ENCODE peak calls at places on chromosome 10, in seven cellular contexts. One of them, this sample, is unnamed.

GRCh38 chr10:16995867-16996529 is 133.6 kb downstream of the CUBN start:
- DNase-seq in kidney: no peak
- DNase-seq in GM12865: no peak
- DNase-seq in suprapubic skin: no peak
- DNase-seq in OCI-LY7: no peak
- DNase-seq in esophagus muscularis mucosa: no peak
- DNase-seq in fibroblast of lung: peak
- DNase-seq in this sample: no peak

GRCh38 chr10:86007171-86007570 is 359.4 kb downstream of the GRID1 start:
- DNase-seq in GM12865: no peak
- DNase-seq in kidney: no peak
- DNase-seq in esophagus muscularis mucosa: no peak
- DNase-seq in fibroblast of lung: no peak
- DNase-seq in OCI-LY7: no peak
- DNase-seq in suprapubic skin: no peak
- DNase-seq in this sample: peak

GRCh38 chr10:124097883-124098282 is 4.5 kb upstream of the CHST15 start:
- DNase-seq in fibroblast of lung: no peak
- DNase-seq in esophagus muscularis mucosa: no peak
- DNase-seq in OCI-LY7: no peak
- DNase-seq in GM12865: no peak
- DNase-seq in kidney: no peak
- DNase-seq in suprapubic skin: no peak
- DNase-seq in this sample: no peak

GRCh38 chr10:98339790-98340189 is 71.8 kb upstream of the LOXL4 start:
- DNase-seq in esophagus muscularis mucosa: no peak
- DNase-seq in GM12865: peak
- DNase-seq in kidney: no peak
- DNase-seq in OCI-LY7: peak
- DNase-seq in suprapubic skin: no peak
- DNase-seq in fibroblast of lung: no peak
- DNase-seq in this sample: no peak

GRCh38 chr10:125266541-125266940 is 106.2 kb upstream of the CTBP2 start:
- DNase-seq in esophagus muscularis mucosa: no peak
- DNase-seq in kidney: no peak
- DNase-seq in OCI-LY7: no peak
- DNase-seq in suprapubic skin: no peak
- DNase-seq in fibroblast of lung: no peak
- DNase-seq in GM12865: no peak
- DNase-seq in this sample: no peak

GRCh38 chr10:4825868-4826787 is at the start of gene AKR1E2:
- DNase-seq in kidney: peak
- DNase-seq in OCI-LY7: no peak
- DNase-seq in fibroblast of lung: peak
- DNase-seq in GM12865: no peak
- DNase-seq in esophagus muscularis mucosa: peak
- DNase-seq in suprapubic skin: peak
- DNase-seq in this sample: peak

GRCh38 chr10:129744134-129744895 is 219.8 kb downstream of the EBF3 start:
- DNase-seq in esophagus muscularis mucosa: peak
- DNase-seq in fibroblast of lung: no peak
- DNase-seq in suprapubic skin: peak
- DNase-seq in OCI-LY7: no peak
- DNase-seq in kidney: peak
- DNase-seq in GM12865: no peak
- DNase-seq in this sample: peak

GRCh38 chr10:17326377-17326776 is 98.3 kb downstream of the VIM start:
- DNase-seq in kidney: no peak
- DNase-seq in fibroblast of lung: no peak
- DNase-seq in OCI-LY7: no peak
- DNase-seq in esophagus muscularis mucosa: no peak
- DNase-seq in suprapubic skin: no peak
- DNase-seq in GM12865: no peak
- DNase-seq in this sample: no peak

GRCh38 chr10:71433983-71434744 is 37.4 kb downstream of the CDH23 start:
- DNase-seq in fibroblast of lung: no peak
- DNase-seq in kidney: no peak
- DNase-seq in suprapubic skin: peak
- DNase-seq in OCI-LY7: no peak
- DNase-seq in GM12865: no peak
- DNase-seq in esophagus muscularis mucosa: no peak
- DNase-seq in this sample: peak

GRCh38 chr10:130371156-130371555 is 235.0 kb downstream of the GLRX3 start:
- DNase-seq in OCI-LY7: no peak
- DNase-seq in kidney: peak
- DNase-seq in suprapubic skin: peak
- DNase-seq in GM12865: no peak
- DNase-seq in fibroblast of lung: no peak
- DNase-seq in esophagus muscularis mucosa: no peak
- DNase-seq in this sample: no peak

GRCh38 chr10:126080879-126081331 is 184.5 kb downstream of the FANK1 start:
- DNase-seq in fibroblast of lung: peak
- DNase-seq in OCI-LY7: no peak
- DNase-seq in esophagus muscularis mucosa: no peak
- DNase-seq in GM12865: no peak
- DNase-seq in suprapubic skin: no peak
- DNase-seq in kidney: no peak
- DNase-seq in this sample: no peak

GRCh38 chr10:73232887-73233286 is 14.2 kb downstream of the DNAJC9 start:
- DNase-seq in fibroblast of lung: no peak
- DNase-seq in esophagus muscularis mucosa: no peak
- DNase-seq in suprapubic skin: no peak
- DNase-seq in GM12865: no peak
- DNase-seq in kidney: no peak
- DNase-seq in OCI-LY7: no peak
- DNase-seq in this sample: no peak

GRCh38 chr10:71621263-71621751 is 98.3 kb downstream of the C10orf105 start:
- DNase-seq in fibroblast of lung: no peak
- DNase-seq in OCI-LY7: peak
- DNase-seq in esophagus muscularis mucosa: no peak
- DNase-seq in GM12865: no peak
- DNase-seq in suprapubic skin: no peak
- DNase-seq in kidney: no peak
- DNase-seq in this sample: no peak

GRCh38 chr10:93080350-93081046 is 6.8 kb downstream of the CYP26A1 start:
- DNase-seq in GM12865: peak
- DNase-seq in esophagus muscularis mucosa: peak
- DNase-seq in OCI-LY7: peak
- DNase-seq in kidney: no peak
- DNase-seq in suprapubic skin: no peak
- DNase-seq in fibroblast of lung: peak
- DNase-seq in this sample: peak

GRCh38 chr10:5581670-5582566 is 57.2 kb downstream of the CALML3 start:
- DNase-seq in suprapubic skin: no peak
- DNase-seq in fibroblast of lung: no peak
- DNase-seq in OCI-LY7: peak
- DNase-seq in GM12865: peak
- DNase-seq in esophagus muscularis mucosa: no peak
- DNase-seq in kidney: peak
- DNase-seq in this sample: no peak

GRCh38 chr10:106707657-106708056 is 456.8 kb downstream of the SORCS1 start:
- DNase-seq in fibroblast of lung: no peak
- DNase-seq in OCI-LY7: no peak
- DNase-seq in kidney: no peak
- DNase-seq in GM12865: no peak
- DNase-seq in esophagus muscularis mucosa: no peak
- DNase-seq in suprapubic skin: no peak
- DNase-seq in this sample: no peak

GRCh38 chr10:62726142-62726541 is 78.4 kb upstream of the ADO start:
- DNase-seq in esophagus muscularis mucosa: no peak
- DNase-seq in kidney: no peak
- DNase-seq in fibroblast of lung: peak
- DNase-seq in OCI-LY7: no peak
- DNase-seq in suprapubic skin: no peak
- DNase-seq in GM12865: peak
- DNase-seq in this sample: no peak

GRCh38 chr10:6297951-6298381 is 95.2 kb downstream of the PFKFB3 start:
- DNase-seq in fibroblast of lung: peak
- DNase-seq in esophagus muscularis mucosa: no peak
- DNase-seq in GM12865: no peak
- DNase-seq in kidney: no peak
- DNase-seq in OCI-LY7: no peak
- DNase-seq in suprapubic skin: no peak
- DNase-seq in this sample: no peak

GRCh38 chr10:16408379-16408778 is 28.4 kb upstream of the PTER start:
- DNase-seq in GM12865: no peak
- DNase-seq in esophagus muscularis mucosa: no peak
- DNase-seq in OCI-LY7: no peak
- DNase-seq in suprapubic skin: no peak
- DNase-seq in fibroblast of lung: no peak
- DNase-seq in kidney: no peak
- DNase-seq in this sample: no peak

GRCh38 chr10:71455035-71455434 is 58.3 kb downstream of the CDH23 start:
- DNase-seq in OCI-LY7: no peak
- DNase-seq in GM12865: no peak
- DNase-seq in suprapubic skin: no peak
- DNase-seq in kidney: no peak
- DNase-seq in esophagus muscularis mucosa: no peak
- DNase-seq in fibroblast of lung: no peak
- DNase-seq in this sample: no peak

GRCh38 chr10:43127447-43127846 is 10.8 kb upstream of the CSGALNACT2 start:
- DNase-seq in fibroblast of lung: peak
- DNase-seq in esophagus muscularis mucosa: peak
- DNase-seq in OCI-LY7: no peak
- DNase-seq in kidney: no peak
- DNase-seq in suprapubic skin: no peak
- DNase-seq in GM12865: no peak
- DNase-seq in this sample: peak

DNA sequence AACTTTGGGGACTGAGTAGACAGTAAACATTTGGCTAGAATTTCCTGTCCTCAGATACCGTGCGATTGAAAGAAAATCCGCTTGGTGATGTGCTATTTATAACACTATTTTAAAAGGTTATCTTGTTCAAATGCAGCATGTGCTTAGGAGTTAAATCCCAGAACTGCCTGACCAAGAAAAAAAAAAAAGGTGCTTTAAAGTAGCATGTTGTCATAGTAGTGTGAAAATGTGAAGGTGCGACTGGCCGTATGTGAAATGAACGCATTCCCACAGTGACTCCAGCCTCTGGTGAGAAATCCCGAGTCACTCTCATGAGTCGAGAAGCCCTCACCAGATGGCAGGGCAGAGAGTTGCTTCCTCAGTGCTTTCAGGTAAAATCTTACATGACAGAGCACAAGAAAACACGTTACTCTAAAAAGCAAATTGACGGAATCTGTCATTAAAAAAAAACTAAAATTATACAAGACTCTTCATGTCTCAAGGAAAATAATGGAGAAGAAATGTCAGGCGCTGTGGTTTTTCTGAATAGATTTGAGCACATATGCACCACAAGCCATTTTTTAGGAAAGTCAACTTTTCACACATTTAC is 18.4 kb upstream of the KLF6 start:
- DNase-seq in fibroblast of lung: peak
- DNase-seq in kidney: no peak
- DNase-seq in suprapubic skin: no peak
- DNase-seq in GM12865: no peak
- DNase-seq in esophagus muscularis mucosa: peak
- DNase-seq in OCI-LY7: no peak
- DNase-seq in this sample: no peak
- TF ChIP-seq CTCF in fibroblast of lung: no peak
- TF ChIP-seq CTCF in kidney: no peak
- TF ChIP-seq CTCF in suprapubic skin: no peak
- TF ChIP-seq CTCF in GM12865: no peak
- TF ChIP-seq CTCF in esophagus muscularis mucosa: no peak
- TF ChIP-seq CTCF in OCI-LY7: no peak
- TF ChIP-seq CTCF in this sample: peak

GRCh38 chr10:84149854-84150253 is 10.5 kb downstream of the GHITM start:
- DNase-seq in esophagus muscularis mucosa: no peak
- DNase-seq in fibroblast of lung: no peak
- DNase-seq in OCI-LY7: no peak
- DNase-seq in GM12865: no peak
- DNase-seq in kidney: no peak
- DNase-seq in suprapubic skin: no peak
- DNase-seq in this sample: no peak
- TF ChIP-seq CTCF in esophagus muscularis mucosa: no peak
- TF ChIP-seq CTCF in fibroblast of lung: no peak
- TF ChIP-seq CTCF in OCI-LY7: no peak
- TF ChIP-seq CTCF in GM12865: no peak
- TF ChIP-seq CTCF in kidney: no peak
- TF ChIP-seq CTCF in suprapubic skin: no peak
- TF ChIP-seq CTCF in this sample: no peak

DNA sequence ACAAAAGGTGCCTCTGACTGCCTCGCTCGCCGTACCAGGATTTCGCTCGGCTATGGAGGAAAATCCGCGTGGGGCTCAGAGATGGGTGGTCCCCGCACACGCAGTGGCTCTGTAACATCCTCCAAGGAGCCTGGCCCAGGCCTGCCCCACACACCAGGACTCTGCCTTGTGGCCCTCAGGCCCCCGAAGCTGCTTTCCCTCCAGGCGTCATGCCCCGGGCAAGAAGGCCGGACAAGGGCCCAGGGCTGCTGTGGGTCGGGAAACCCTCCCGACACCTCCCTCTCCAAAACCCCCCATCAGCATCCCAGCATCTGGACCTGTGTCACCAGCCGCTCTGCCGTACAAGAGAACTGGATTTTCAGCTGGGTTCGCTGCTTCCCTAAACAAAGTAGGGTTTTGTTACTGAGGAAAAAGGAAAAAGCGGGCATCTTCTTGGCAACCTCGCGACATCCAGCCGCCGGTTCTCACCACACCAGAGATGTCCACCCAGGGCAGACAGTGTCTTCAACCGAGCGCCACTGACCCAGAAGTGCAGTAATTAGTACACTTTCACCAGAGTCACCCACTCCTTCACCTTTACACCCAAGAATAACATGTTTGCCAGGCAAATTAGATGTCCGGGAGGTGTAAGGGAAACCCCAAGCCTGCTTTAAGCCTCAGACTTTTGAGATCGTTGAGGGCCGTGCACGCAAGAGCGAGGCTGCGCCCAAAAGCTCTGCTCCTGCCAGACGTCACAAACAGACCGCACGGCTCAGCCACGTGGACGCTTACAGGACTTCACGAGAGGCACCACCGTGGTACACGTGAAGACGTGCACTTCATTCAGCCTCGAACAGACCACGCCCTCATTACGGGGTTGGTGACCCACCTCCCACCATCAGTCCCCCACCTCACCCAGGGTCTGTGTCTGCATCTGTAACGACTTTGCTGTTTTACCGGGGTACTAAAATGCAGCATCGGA is 62.2 kb downstream of the DIP2C start:
- DNase-seq in kidney: no peak
- DNase-seq in OCI-LY7: no peak
- DNase-seq in fibroblast of lung: no peak
- DNase-seq in esophagus muscularis mucosa: no peak
- DNase-seq in suprapubic skin: no peak
- DNase-seq in GM12865: no peak
- DNase-seq in this sample: no peak
- TF ChIP-seq CTCF in kidney: no peak
- TF ChIP-seq CTCF in OCI-LY7: no peak
- TF ChIP-seq CTCF in fibroblast of lung: no peak
- TF ChIP-seq CTCF in esophagus muscularis mucosa: no peak
- TF ChIP-seq CTCF in suprapubic skin: no peak
- TF ChIP-seq CTCF in GM12865: no peak
- TF ChIP-seq CTCF in this sample: no peak

DNA sequence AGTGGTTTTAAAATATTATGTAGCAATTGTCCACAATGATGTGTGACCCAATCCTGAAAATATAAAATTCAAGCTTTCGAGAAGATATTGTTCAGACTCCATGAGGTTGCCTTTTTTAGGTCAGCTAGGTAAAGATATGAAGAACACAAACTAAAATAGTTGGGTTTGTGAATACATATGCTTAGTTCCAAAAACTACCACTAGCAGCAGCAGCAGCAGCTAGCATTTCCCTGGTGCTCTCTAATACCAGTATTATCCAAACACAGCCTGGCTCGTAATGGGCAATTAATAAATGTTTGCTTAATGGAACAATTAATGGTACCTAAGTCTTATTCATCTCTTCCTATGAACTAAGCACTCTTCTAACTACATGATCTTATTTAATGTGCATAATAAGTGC is 362.5 kb downstream of the MALRD1 start:
- DNase-seq in GM12865: no peak
- DNase-seq in kidney: no peak
- DNase-seq in suprapubic skin: no peak
- DNase-seq in OCI-LY7: no peak
- DNase-seq in fibroblast of lung: no peak
- DNase-seq in esophagus muscularis mucosa: no peak
- DNase-seq in this sample: no peak
- TF ChIP-seq CTCF in GM12865: no peak
- TF ChIP-seq CTCF in kidney: no peak
- TF ChIP-seq CTCF in suprapubic skin: no peak
- TF ChIP-seq CTCF in OCI-LY7: no peak
- TF ChIP-seq CTCF in fibroblast of lung: peak
- TF ChIP-seq CTCF in esophagus muscularis mucosa: peak
- TF ChIP-seq CTCF in this sample: no peak